ENCODE peak calls at places on chromosomes 12 and 14, in nine cellular contexts. V is dorsolateral prefrontal cortex; W is stimulated activated CD4-positive, alpha-beta T cell treated with anti-CD3 and anti-CD28 coated beads, Interleukin-4, amount 100 ng/mL, for 4 hours; B is GM23248; J is GM23338; A is NCI-H1694; F is HFFc6; D is T-helper 2 cell; P is memory B cell. X is an unnamed sample.

GRCh38 chr12:12779529-12779928 is 5.9 kb upstream of the APOLD1 start:
- DNase-seq in J (no peak), W (no peak), F (peak; percentile 87), A (peak; percentile 92), B (peak; percentile 91), D (no peak), V (no peak), P (no peak), X (no peak)

GRCh38 chr12:43835264-43835655 is 621 bp upstream of the TMEM117 start:
- DNase-seq in J (no peak), P (no peak), D (peak; percentile 35), V (no peak), W (no peak), B (no peak), F (no peak), A (no peak), X (no peak)

GRCh38 chr12:818733-819132 is 66.4 kb downstream of the WNK1 start:
- DNase-seq in W (no peak), D (no peak), V (no peak), J (no peak), B (peak; percentile 17), A (no peak), F (no peak), P (no peak), X (no peak)

GRCh38 chr12:62191747-62192485 is 68.3 kb upstream of the USP15 start:
- DNase-seq in J (peak; percentile 49), A (no peak), D (peak; percentile 8), P (peak; percentile 5), V (peak; percentile 41), B (peak; percentile 68), F (peak; percentile 19), W (peak; percentile 12), X (no peak)

GRCh38 chr14:91482278-91483023 is 27.7 kb downstream of the PPP4R3A start:
- DNase-seq in F (no peak), W (no peak), A (no peak), B (peak; percentile 64), V (no peak), J (no peak), D (no peak), P (no peak), X (no peak)

GRCh38 chr12:109744991-109745942 is 31.6 kb downstream of the FAM222A start:
- DNase-seq in D (no peak), J (no peak), F (no peak), A (no peak), B (no peak), V (peak; percentile 14), W (no peak), P (no peak), X (peak; percentile 53)

GRCh38 chr14:68143341-68143807 is 323.8 kb downstream of the RAD51B start:
- DNase-seq in A (peak; percentile 70), F (peak; percentile 56), W (no peak), J (no peak), V (peak; percentile 38), D (no peak), P (no peak), B (peak; percentile 74), X (no peak)

GRCh38 chr12:113259499-113259953 is 38.3 kb downstream of the TPCN1 start:
- DNase-seq in V (peak; percentile 78), W (no peak), B (peak; percentile 53), J (peak; percentile 21), A (peak; percentile 59), F (peak; percentile 3), D (no peak), P (no peak), X (no peak)

GRCh38 chr12:122182887-122183587 is at the start of gene LRRC43:
- DNase-seq in P (no peak), J (peak; percentile 85), D (peak; percentile 65), A (peak; percentile 7), V (no peak), W (no peak), B (peak; percentile 64), F (no peak), X (no peak)

GRCh38 chr14:71395151-71395604 is 487.9 kb downstream of the PCNX1 start:
- DNase-seq in F (peak; percentile 16), V (no peak), A (no peak), P (no peak), J (no peak), B (peak; percentile 79), W (no peak), D (peak; percentile 25), X (no peak)